ENCODE peak calls at places on chromosomes 4 and X, in nine cellular contexts. J, O, E, Y, X, H, R, F and L are unnamed samples.

GRCh38 chrX:13197961-13198761 is 121.7 kb downstream of the ATXN3L start:
- DNase-seq in J (peak; percentile 86), O (no peak), E (no peak), Y (no peak), X (no peak), H (no peak), R (no peak), F (no peak), L (no peak)

GRCh38 chrX:69318651-69319305 is 153.5 kb upstream of the PJA1 start:
- DNase-seq in J (no peak), O (no peak), E (no peak), Y (no peak), X (no peak), H (peak; percentile 44), R (no peak), F (no peak), L (no peak)

GRCh38 chr4:165947019-165947418 is 74.0 kb downstream of the TLL1 start:
- DNase-seq in J (no peak), O (no peak), E (no peak), Y (no peak), X (no peak), H (no peak), R (no peak), F (no peak), L (no peak)

GRCh38 chrX:107565005-107565404 is 63.3 kb upstream of the PRPS1 start:
- DNase-seq in J (no peak), O (no peak), E (no peak), Y (no peak), X (no peak), H (no peak), R (no peak), F (no peak), L (no peak)

GRCh38 chr4:165133150-165133549 is 20.5 kb upstream of the TMEM192 start:
- DNase-seq in J (no peak), O (no peak), E (no peak), Y (no peak), X (no peak), H (no peak), R (peak; percentile 10), F (no peak), L (no peak)

GRCh38 chrX:4935387-4935786 is 1221.9 kb upstream of the PRKX start:
- DNase-seq in J (no peak), O (no peak), E (no peak), Y (no peak), X (no peak), H (no peak), R (no peak), F (no peak), L (no peak)

GRCh38 chr4:189279188-189279587 is 661.5 kb upstream of the FRG1 start:
- DNase-seq in J (no peak), O (no peak), E (no peak), Y (no peak), X (no peak), H (no peak), R (no peak), F (no peak), L (no peak)

GRCh38 chr4:140242357-140243284 is 88.6 kb upstream of the MAML3 start:
- DNase-seq in J (no peak), O (no peak), E (no peak), Y (no peak), X (no peak), H (no peak), R (peak; percentile 40), F (no peak), L (no peak)

GRCh38 chr4:164807611-164808010 is 53.7 kb downstream of the SMIM31 start:
- DNase-seq in J (peak; percentile 87), O (peak; percentile 11), E (no peak), Y (no peak), X (no peak), H (no peak), R (no peak), F (peak; percentile 76), L (no peak)

GRCh38 chrX:45715787-45716186 is 515.1 kb upstream of the DIPK2B start:
- DNase-seq in J (no peak), O (no peak), E (no peak), Y (no peak), X (no peak), H (no peak), R (no peak), F (no peak), L (no peak)

GRCh38 chr4:138507527-138507926 is 265.4 kb upstream of the SLC7A11 start:
- DNase-seq in J (no peak), O (no peak), E (peak; percentile 12), Y (no peak), X (no peak), H (no peak), R (peak; percentile 54), F (no peak), L (no peak)

GRCh38 chrX:140190441-140191108 is 225.3 kb upstream of the CXorf66 start:
- DNase-seq in J (no peak), O (no peak), E (no peak), Y (no peak), X (no peak), H (no peak), R (peak; percentile 17), F (no peak), L (no peak)

GRCh38 chr4:155179216-155179615 is 29.2 kb upstream of the NPY2R start:
- DNase-seq in J (no peak), O (no peak), E (no peak), Y (no peak), X (no peak), H (no peak), R (peak; percentile 97), F (no peak), L (no peak)

GRCh38 chr4:146401274-146401673 is 120.5 kb downstream of the SLC10A7 start:
- DNase-seq in J (no peak), O (no peak), E (no peak), Y (no peak), X (no peak), H (no peak), R (peak; percentile 62), F (no peak), L (no peak)

GRCh38 chrX:49610718-49611310 is 12.0 kb downstream of the GAGE1 start:
- DNase-seq in J (no peak), O (no peak), E (no peak), Y (no peak), X (no peak), H (no peak), R (no peak), F (no peak), L (no peak)

GRCh38 chrX:121755541-121755940 is 708.1 kb downstream of the GLUD2 start:
- DNase-seq in J (no peak), O (no peak), E (no peak), Y (no peak), X (no peak), H (no peak), R (no peak), F (no peak), L (no peak)

GRCh38 chr4:140174535-140174934 is 20.6 kb upstream of the MAML3 start:
- DNase-seq in J (no peak), O (no peak), E (no peak), Y (no peak), X (no peak), H (no peak), R (no peak), F (no peak), L (no peak)

GRCh38 chr4:113289736-113290135 is 240.3 kb downstream of the ANK2 start:
- DNase-seq in J (no peak), O (no peak), E (no peak), Y (no peak), X (no peak), H (no peak), R (peak; percentile 70), F (no peak), L (no peak)

GRCh38 chrX:122188751-122189150 is 995.3 kb upstream of the GRIA3 start:
- DNase-seq in J (no peak), O (no peak), E (no peak), Y (no peak), X (no peak), H (no peak), R (no peak), F (no peak), L (no peak)

GRCh38 chr4:42995343-42995944 is 102.9 kb downstream of the GRXCR1 start:
- DNase-seq in J (peak; percentile 70), O (no peak), E (no peak), Y (no peak), X (no peak), H (no peak), R (peak; percentile 43), F (peak; percentile 23), L (no peak)

GRCh38 chr4:31461425-31461824 is 741.3 kb downstream of the PCDH7 start:
- DNase-seq in J (no peak), O (no peak), E (peak; percentile 11), Y (no peak), X (no peak), H (no peak), R (no peak), F (no peak), L (no peak)

GRCh38 chrX:46327229-46328081 is 217.8 kb downstream of the ZNF674 start:
- DNase-seq in J (peak; percentile 91), O (peak; percentile 27), E (peak; percentile 5), Y (no peak), X (no peak), H (no peak), R (peak; percentile 55), F (peak; percentile 76), L (no peak)

GRCh38 chr4:39576268-39576667 is 49.0 kb upstream of the UGDH start:
- DNase-seq in J (no peak), O (no peak), E (no peak), Y (no peak), X (no peak), H (no peak), R (no peak), F (no peak), L (no peak)

GRCh38 chr4:6509587-6509986 is 37.2 kb upstream of the PPP2R2C start:
- DNase-seq in J (no peak), O (no peak), E (no peak), Y (no peak), X (no peak), H (peak; percentile 9), R (no peak), F (no peak), L (no peak)

GRCh38 chr4:73231518-73232487 is 26.8 kb downstream of the ANKRD17 start:
- DNase-seq in J (no peak), O (no peak), E (no peak), Y (no peak), X (no peak), H (no peak), R (no peak), F (no peak), L (no peak)

GRCh38 chr4:77352192-77352591 is 195.2 kb downstream of the CCNG2 start:
- DNase-seq in J (no peak), O (no peak), E (no peak), Y (no peak), X (no peak), H (no peak), R (no peak), F (no peak), L (no peak)

GRCh38 chr4:161457906-161458305 is 705.9 kb downstream of the FSTL5 start:
- DNase-seq in J (no peak), O (no peak), E (no peak), Y (no peak), X (no peak), H (no peak), R (no peak), F (no peak), L (no peak)

GRCh38 chr4:2321279-2322196 is 59.6 kb upstream of the MXD4 start:
- DNase-seq in J (no peak), O (no peak), E (no peak), Y (no peak), X (no peak), H (peak; percentile 43), R (no peak), F (no peak), L (no peak)

GRCh38 chr4:151415978-151416377 is 7.0 kb downstream of the FHIP1A start:
- DNase-seq in J (no peak), O (no peak), E (peak; percentile 27), Y (no peak), X (no peak), H (no peak), R (peak; percentile 69), F (no peak), L (no peak)

GRCh38 chr4:1723131-1723801 is 1.9 kb downstream of the TACC3 start:
- DNase-seq in J (no peak), O (no peak), E (no peak), Y (peak; percentile 61), X (no peak), H (no peak), R (no peak), F (no peak), L (no peak)

GRCh38 chrX:145190801-145191389 is 56.4 kb upstream of the SPANXN1 start:
- DNase-seq in J (peak; percentile 1), O (no peak), E (no peak), Y (no peak), X (no peak), H (no peak), R (peak; percentile 0), F (no peak), L (no peak)